ENCODE peak calls at places on chromosomes 7 and 10, in four cellular contexts. R is Calu3, W is cardiac fibroblast, G is kidney epithelial cell. L is an unnamed sample.

GRCh38 chr10:32788359-32788758 is 169.7 kb downstream of the ITGB1 start:
- DNase-seq in R (no peak), W (no peak), G (no peak), L (no peak)

GRCh38 chr7:67553378-67553777 is 556.7 kb downstream of the TYW1 start:
- DNase-seq in R (no peak), W (no peak), G (no peak), L (no peak)

GRCh38 chr7:99287779-99288534 is 15.3 kb downstream of the MYH16 start:
- DNase-seq in R (no peak), W (no peak), G (no peak), L (no peak)

GRCh38 chr10:29949411-29950011 is 109.9 kb downstream of the JCAD start:
- DNase-seq in R (peak; percentile 15), W (peak; percentile 93), G (peak; percentile 66), L (peak; percentile 98)

GRCh38 chr10:125629758-125630376 is 53.1 kb downstream of the TEX36 start:
- DNase-seq in R (peak; percentile 24), W (peak; percentile 38), G (peak; percentile 4), L (peak; percentile 81)

GRCh38 chr7:110623436-110623835 is 467.5 kb upstream of the LRRN3 start:
- DNase-seq in R (no peak), W (no peak), G (no peak), L (no peak)

GRCh38 chr10:30059209-30060107 is at the start of gene JCAD:
- DNase-seq in R (peak; percentile 78), W (peak; percentile 51), G (no peak), L (peak; percentile 69)

GRCh38 chr10:51014680-51015425 is 59.4 kb upstream of the PRKG1 start:
- DNase-seq in R (no peak), W (peak; percentile 56), G (no peak), L (no peak)

GRCh38 chr7:28823582-28823981 is 134.5 kb downstream of the TRIL start:
- DNase-seq in R (no peak), W (no peak), G (no peak), L (no peak)

GRCh38 chr10:117299435-117299834 is 58.5 kb downstream of the SLC18A2 start:
- DNase-seq in R (no peak), W (no peak), G (no peak), L (no peak)

GRCh38 chr10:21810582-21811244 is 192.8 kb downstream of the DNAJC1 start:
- DNase-seq in R (no peak), W (no peak), G (no peak), L (no peak)

GRCh38 chr10:30784896-30785605 is 155.5 kb upstream of the LYZL2 start:
- DNase-seq in R (peak; percentile 73), W (peak; percentile 83), G (no peak), L (peak; percentile 78)

GRCh38 chr10:71390921-71391690 is 5.6 kb upstream of the CDH23 start:
- DNase-seq in R (no peak), W (no peak), G (no peak), L (no peak)

GRCh38 chr7:126780993-126781392 is 471.7 kb downstream of the GRM8 start:
- DNase-seq in R (no peak), W (no peak), G (no peak), L (no peak)

GRCh38 chr7:128427289-128427891 is 17.6 kb upstream of the IMPDH1 start:
- DNase-seq in R (peak; percentile 41), W (peak; percentile 72), G (no peak), L (peak; percentile 68)

GRCh38 chr10:11110499-11110898 is 92.8 kb downstream of the CELF2 start:
- DNase-seq in R (no peak), W (no peak), G (no peak), L (no peak)

GRCh38 chr10:76558996-76559888 is 1078.4 kb downstream of the KCNMA1 start:
- DNase-seq in R (no peak), W (peak; percentile 47), G (no peak), L (no peak)

GRCh38 chr10:128633864-128634541 is 507.8 kb upstream of the MKI67 start:
- DNase-seq in R (no peak), W (peak; percentile 28), G (no peak), L (no peak)

GRCh38 chr7:81256991-81257390 is 338.1 kb upstream of the SEMA3C start:
- DNase-seq in R (no peak), W (peak; percentile 57), G (no peak), L (no peak)

GRCh38 chr7:42234736-42235135 is 2.3 kb downstream of the GLI3 start:
- DNase-seq in R (no peak), W (no peak), G (no peak), L (no peak)

GRCh38 chr10:4883079-4883739 is 57.2 kb downstream of the AKR1E2 start:
- DNase-seq in R (no peak), W (peak; percentile 70), G (peak; percentile 26), L (no peak)

GRCh38 chr10:43041422-43042342 is 35.2 kb upstream of the RET start:
- DNase-seq in R (no peak), W (no peak), G (no peak), L (no peak)

GRCh38 chr10:109963439-109963838 is 40.1 kb upstream of the XPNPEP1 start:
- DNase-seq in R (no peak), W (peak; percentile 30), G (no peak), L (no peak)

GRCh38 chr7:107768263-107768662 is 24.3 kb downstream of the CBLL1 start:
- DNase-seq in R (no peak), W (no peak), G (no peak), L (no peak)

GRCh38 chr10:60948871-60949270 is 4.9 kb upstream of the RHOBTB1 start:
- DNase-seq in R (no peak), W (no peak), G (no peak), L (no peak)

GRCh38 chr10:79383974-79384606 is 36.8 kb downstream of the PPIF start:
- DNase-seq in R (no peak), W (no peak), G (no peak), L (no peak)

GRCh38 chr7:129825554-129826267 is 127.0 kb downstream of the UBE2H start:
- DNase-seq in R (peak; percentile 95), W (peak; percentile 71), G (no peak), L (peak; percentile 73)

GRCh38 chr7:123795917-123796316 is 47.1 kb upstream of the WASL start:
- DNase-seq in R (no peak), W (no peak), G (no peak), L (no peak)

GRCh38 chr10:112295853-112296830 is 12.9 kb downstream of the TECTB start:
- DNase-seq in R (no peak), W (peak; percentile 7), G (no peak), L (no peak)